ENCODE peak calls at places on chromosomes 16 and 17, in nine cellular contexts. K is mammary epithelial cell; A is T47D; S is CD8-positive, alpha-beta T cell; C is neural progenitor cell; D is left kidney; J is neuronal stem cell; U is iris pigment epithelial cell; G is CD8-positive, alpha-beta memory T cell. M is an unnamed sample.

GRCh38 chr16:5073279-5073629 is 1.6 kb downstream of the ALG1 start:
- DNase-seq in S (no peak), G (no peak), A (no peak), U (peak), K (no peak), C (no peak), D (no peak), J (no peak), M (no peak)

GRCh38 chr17:83052241-83052564 is 27.2 kb upstream of the METRNL start:
- DNase-seq in U (no peak), J (no peak), G (no peak), S (no peak), C (no peak), K (no peak), A (no peak), D (no peak), M (no peak)

GRCh38 chr16:57029161-57030160 is 40.1 kb downstream of the NLRC5 start:
- DNase-seq in D (no peak), A (no peak), S (peak), K (peak), J (no peak), C (no peak), U (peak), G (peak), M (no peak)

GRCh38 chr16:79261461-79261860 is 339.1 kb downstream of the MAF start:
- DNase-seq in J (peak), G (peak), U (no peak), D (peak), C (peak), K (no peak), S (no peak), A (peak), M (no peak)

GRCh38 chr16:63806794-63807506 is 1314.9 kb downstream of the CDH11 start:
- DNase-seq in K (peak), J (no peak), C (no peak), D (no peak), S (no peak), U (no peak), A (no peak), G (no peak), M (no peak)

GRCh38 chr16:47732122-47732805 is 271.1 kb downstream of the PHKB start:
- DNase-seq in D (no peak), A (no peak), S (no peak), U (peak), C (no peak), J (no peak), K (peak), G (no peak), M (no peak)

GRCh38 chr16:64428463-64428862 is 693.4 kb downstream of the CDH11 start:
- DNase-seq in K (peak), D (no peak), S (no peak), A (no peak), J (no peak), G (no peak), U (peak), C (no peak), M (no peak)

GRCh38 chr16:88534731-88535141 is 35.5 kb upstream of the ZC3H18 start:
- DNase-seq in K (no peak), S (no peak), J (no peak), D (peak), A (peak), C (peak), U (peak), G (peak), M (no peak)

GRCh38 chr16:86865866-86866675 is 287.7 kb downstream of the FOXL1 start:
- DNase-seq in A (peak), D (no peak), S (no peak), U (no peak), C (no peak), J (no peak), G (no peak), K (peak), M (no peak)

GRCh38 chr17:80116276-80116922 is 15.0 kb downstream of the GAA start:
- DNase-seq in A (no peak), J (no peak), D (no peak), U (peak), C (no peak), G (no peak), S (no peak), K (no peak), M (no peak)

GRCh38 chr16:14300631-14301149 is 229.6 kb downstream of the MRTFB start:
- DNase-seq in A (peak), J (no peak), C (peak), U (peak), D (peak), K (peak), S (peak), G (no peak), M (no peak)

GRCh38 chr17:81665205-81666091 is 957 bp downstream of the OXLD1 start:
- DNase-seq in J (no peak), S (peak), G (peak), C (peak), A (peak), K (peak), D (peak), U (peak), M (no peak)

GRCh38 chr16:24906199-24906808 is 60.5 kb downstream of the SLC5A11 start:
- DNase-seq in D (peak), J (no peak), K (no peak), G (no peak), U (peak), C (no peak), S (no peak), A (peak), M (peak)

GRCh38 chr16:12426122-12426521 is 377.6 kb downstream of the CPPED1 start:
- DNase-seq in K (no peak), A (no peak), U (peak), C (peak), J (peak), G (no peak), S (no peak), D (peak), M (peak)

GRCh38 chr16:19071811-19072777 is 4.7 kb downstream of the COQ7 start:
- DNase-seq in U (peak), G (peak), K (peak), C (peak), J (peak), D (peak), S (peak), A (peak), M (no peak)

GRCh38 chr17:38868095-38868967 is 1.5 kb upstream of the LASP1 start:
- DNase-seq in A (no peak), K (no peak), D (peak), U (peak), J (no peak), S (no peak), C (peak), G (no peak), M (no peak)

GRCh38 chr17:8117367-8117979 is 841 bp downstream of the ALOXE3 start:
- DNase-seq in U (no peak), D (no peak), G (no peak), K (no peak), A (no peak), J (no peak), C (no peak), S (no peak), M (no peak)

GRCh38 chr16:22233050-22233405 is 26.9 kb downstream of the EEF2K start:
- DNase-seq in J (no peak), S (no peak), A (no peak), K (no peak), D (no peak), C (no peak), G (no peak), U (no peak), M (no peak)

M was measured in SK-N-MC.